ENCODE peak calls at places on chromosomes 6 and 20, in eight cellular contexts. S is suprapubic skin; Y is CD8-positive, alpha-beta T cell; E is AG09319; L is pancreas; A is heart left ventricle; K is astrocyte of the spinal cord; F is activated CD8-positive, alpha-beta T cell treated with anti-CD3 and anti-CD28 coated beads for 36 hours. P is an unnamed sample.

GRCh38 chr6:40386200-40386599 is 201.0 kb downstream of the LRFN2 start:
- DNase-seq in A (no peak), K (no peak), F (no peak), L (no peak), E (no peak), Y (no peak), S (no peak), P (no peak)

GRCh38 chr20:13009682-13010406 is 1.1 kb downstream of the SPTLC3 start:
- DNase-seq in Y (no peak), L (peak; percentile 57), K (peak; percentile 96), S (no peak), F (peak; percentile 26), A (no peak), E (peak; percentile 73), P (peak; percentile 8)

GRCh38 chr6:39044181-39044580 is 4.4 kb upstream of the GLP1R start:
- DNase-seq in L (no peak), F (no peak), A (no peak), E (no peak), Y (no peak), S (no peak), K (no peak), P (no peak)

GRCh38 chr6:97102152-97102790 is 177.7 kb downstream of the KLHL32 start:
- DNase-seq in S (no peak), F (no peak), A (no peak), Y (no peak), L (no peak), E (no peak), K (no peak), P (no peak)

GRCh38 chr6:164378330-164378729 is 931.1 kb downstream of the C6orf118 start:
- DNase-seq in Y (no peak), K (no peak), S (no peak), E (no peak), L (no peak), F (no peak), A (no peak), P (no peak)

GRCh38 chr6:43963203-43963602 is 164.0 kb downstream of the MRPL14 start:
- DNase-seq in K (no peak), E (no peak), Y (no peak), A (no peak), F (no peak), L (peak; percentile 7), S (no peak), P (no peak)

GRCh38 chr6:3899970-3900439 is 50.8 kb downstream of the FAM50B start:
- DNase-seq in A (no peak), E (no peak), L (no peak), K (no peak), S (peak; percentile 77), Y (no peak), F (no peak), P (peak; percentile 61)

GRCh38 chr20:45318948-45319347 is 10.8 kb upstream of the MATN4 start:
- DNase-seq in E (no peak), Y (no peak), A (no peak), S (no peak), L (no peak), K (no peak), F (no peak), P (no peak)

GRCh38 chr20:5061209-5061608 is 58.5 kb downstream of the PCNA start:
- DNase-seq in S (no peak), A (no peak), F (no peak), K (no peak), Y (no peak), L (no peak), E (no peak), P (peak; percentile 56)

GRCh38 chr6:50819527-50819905 is 845 bp downstream of the TFAP2B start:
- DNase-seq in S (no peak), Y (no peak), K (no peak), E (no peak), L (no peak), A (no peak), F (no peak), P (peak; percentile 23)

GRCh38 chr20:40657526-40657925 is 31.5 kb downstream of the MAFB start:
- DNase-seq in F (no peak), L (no peak), E (no peak), A (peak; percentile 39), K (no peak), S (no peak), Y (no peak), P (no peak)

GRCh38 chr6:157216570-157216969 is 106.7 kb downstream of the TMEM242 start:
- DNase-seq in A (no peak), F (no peak), S (no peak), K (no peak), L (no peak), E (no peak), Y (no peak), P (no peak)

GRCh38 chr6:141552463-141552862 is 580.3 kb upstream of the GJE1 start:
- DNase-seq in S (no peak), K (peak; percentile 90), E (no peak), A (no peak), F (no peak), L (no peak), Y (no peak), P (peak; percentile 12)

GRCh38 chr6:83633609-83634008 is 75.3 kb downstream of the SNAP91 start:
- DNase-seq in Y (no peak), S (no peak), L (no peak), A (no peak), K (no peak), F (no peak), E (no peak), P (no peak)

GRCh38 chr6:48915591-48915990 is 547.5 kb downstream of the MMUT start:
- DNase-seq in S (no peak), K (no peak), Y (no peak), L (no peak), F (no peak), E (no peak), A (no peak), P (no peak)

GRCh38 chr6:89023591-89024441 is 56.7 kb upstream of the PNRC1 start:
- DNase-seq in L (no peak), A (peak; percentile 47), Y (no peak), K (peak; percentile 11), F (no peak), S (no peak), E (no peak), P (no peak)

GRCh38 chr20:41005361-41005729 is 23.3 kb upstream of the TOP1 start:
- DNase-seq in L (peak; percentile 72), E (peak; percentile 82), K (peak; percentile 97), Y (no peak), S (peak; percentile 91), A (peak; percentile 89), F (no peak), P (peak; percentile 90)

GRCh38 chr6:40587240-40588069 is at the start of gene LRFN2:
- DNase-seq in E (peak; percentile 34), K (peak; percentile 49), F (peak; percentile 73), A (peak; percentile 65), Y (peak; percentile 60), L (peak; percentile 69), S (no peak), P (peak; percentile 91)

GRCh38 chr6:107604549-107604948 is 114.6 kb downstream of the SOBP start:
- DNase-seq in K (no peak), A (no peak), E (no peak), S (no peak), L (no peak), Y (no peak), F (no peak), P (no peak)

GRCh38 chr6:82589509-82590206 is 226.0 kb downstream of the TPBG start:
- DNase-seq in A (no peak), Y (no peak), S (no peak), F (peak; percentile 2), E (peak; percentile 8), L (no peak), K (peak; percentile 96), P (peak; percentile 24)

GRCh38 chr6:82588859-82589412 is 225.3 kb downstream of the TPBG start:
- DNase-seq in S (no peak), F (no peak), A (no peak), K (no peak), L (no peak), E (no peak), Y (no peak), P (no peak)

DNA sequence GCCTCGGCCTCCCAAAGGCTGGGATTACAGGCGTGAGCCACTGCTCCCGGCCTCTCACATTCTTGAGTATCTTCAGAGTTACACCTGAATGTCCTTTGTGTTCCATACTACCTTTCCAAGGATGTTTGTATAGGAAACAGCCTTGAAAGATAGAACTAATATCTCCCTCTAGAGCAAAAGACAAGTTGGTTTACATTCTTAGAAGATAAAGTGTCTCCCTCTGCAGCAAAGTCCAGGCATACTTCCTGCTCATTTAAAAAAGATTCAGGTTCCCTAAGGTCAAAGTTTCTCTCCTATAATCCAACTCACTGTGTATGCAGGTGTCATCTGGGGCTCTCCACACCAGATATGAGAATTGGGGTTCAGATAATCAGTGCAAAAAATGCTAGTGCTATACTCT is 224.4 kb downstream of the TPBG start:
- DNase-seq in A (no peak), L (no peak), Y (no peak), E (no peak), S (no peak), F (no peak), K (no peak), P (no peak)
- TF ChIP-seq CTCF in A (no peak), L (no peak), Y (no peak), E (no peak), S (no peak), F (no peak), K (no peak), P (no peak)

DNA sequence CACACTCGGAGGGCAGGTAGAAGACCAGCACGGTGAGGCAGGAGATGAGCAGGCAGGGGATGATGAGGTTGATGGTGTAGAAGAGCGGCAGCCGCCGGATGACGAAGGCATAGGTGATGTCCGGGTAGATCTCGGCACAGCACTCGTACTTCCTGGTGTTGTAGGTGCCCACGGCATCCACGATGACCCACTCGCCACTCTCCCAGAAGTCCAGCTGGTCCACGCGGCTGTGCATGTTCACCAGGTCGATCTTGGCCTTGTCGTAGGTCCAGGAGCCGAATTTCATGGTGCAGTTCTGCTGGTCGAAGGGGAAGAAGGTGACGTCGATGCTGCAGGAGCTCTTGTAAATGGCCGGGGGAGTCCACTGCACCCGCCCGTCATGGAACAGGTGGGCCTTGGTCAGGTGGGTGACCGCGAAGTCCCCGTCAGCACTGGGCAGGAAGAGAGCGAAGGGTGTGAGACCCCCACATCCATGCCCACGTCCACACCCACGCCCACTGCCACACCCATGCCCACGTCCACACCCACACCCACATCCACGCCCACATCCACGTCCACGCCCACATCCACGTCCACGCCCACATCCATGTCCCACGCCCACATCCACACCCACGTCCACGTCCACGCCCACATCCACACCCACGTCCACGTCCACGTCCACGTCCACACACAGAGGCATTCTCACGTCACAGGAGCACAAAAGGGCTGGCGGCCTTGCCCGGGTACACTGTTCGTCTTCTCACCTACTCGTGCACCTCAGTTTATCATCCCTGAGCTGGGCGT is 10.4 kb downstream of the CHRNA4 start:
- DNase-seq in S (no peak), Y (no peak), F (no peak), A (no peak), E (no peak), L (no peak), K (no peak), P (no peak)
- TF ChIP-seq CTCF in S (no peak), Y (no peak), F (no peak), A (no peak), E (no peak), L (no peak), K (no peak), P (no peak)

GRCh38 chr20:48405909-48406308 is 421.9 kb downstream of the PREX1 start:
- DNase-seq in L (no peak), Y (no peak), F (peak; percentile 31), E (no peak), S (no peak), A (no peak), K (no peak), P (no peak)
- TF ChIP-seq CTCF in L (no peak), Y (no peak), F (no peak), E (no peak), S (no peak), A (no peak), K (no peak), P (no peak)

GRCh38 chr6:32968770-32969684 is 633 bp downstream of the BRD2 start:
- DNase-seq in S (no peak), L (peak; percentile 71), E (peak; percentile 63), F (peak; percentile 83), A (peak; percentile 82), Y (peak; percentile 66), K (peak; percentile 88), P (peak; percentile 74)
- TF ChIP-seq CTCF in S (no peak), L (no peak), E (peak; percentile 16), F (no peak), A (no peak), Y (no peak), K (peak; percentile 25), P (no peak)